ENCODE peak calls at places on chromosomes 4 and X, in nine cellular contexts. One of them, this sample, is unnamed.

GRCh38 chr4:52511825-52512224 is 147.3 kb downstream of the USP46 start:
- DNase-seq in frontal cortex: no peak
- DNase-seq in brain microvascular endothelial cell: no peak
- DNase-seq in NCI-H146: no peak
- DNase-seq in stimulated activated CD8-positive, alpha-beta memory T cell treated with anti-CD3 and anti-CD28 coated beads, Interleukin-15, amount 100 ng/mL, for 4 hours: no peak
- DNase-seq in SK-N-SH: no peak
- DNase-seq in OCI-LY7: no peak
- DNase-seq in central memory CD4-positive, alpha-beta T cell: no peak
- DNase-seq in CD4-positive, alpha-beta memory T cell: no peak
- DNase-seq in this sample: no peak

GRCh38 chrX:11465648-11466411 is 172.6 kb downstream of the AMELX start:
- DNase-seq in frontal cortex: no peak
- DNase-seq in brain microvascular endothelial cell: no peak
- DNase-seq in NCI-H146: no peak
- DNase-seq in stimulated activated CD8-positive, alpha-beta memory T cell treated with anti-CD3 and anti-CD28 coated beads, Interleukin-15, amount 100 ng/mL, for 4 hours: no peak
- DNase-seq in SK-N-SH: no peak
- DNase-seq in OCI-LY7: no peak
- DNase-seq in central memory CD4-positive, alpha-beta T cell: no peak
- DNase-seq in CD4-positive, alpha-beta memory T cell: no peak
- DNase-seq in this sample: no peak

GRCh38 chr4:80587861-80588385 is 252.4 kb downstream of the CFAP299 start:
- DNase-seq in frontal cortex: no peak
- DNase-seq in brain microvascular endothelial cell: no peak
- DNase-seq in NCI-H146: peak; percentile 94
- DNase-seq in stimulated activated CD8-positive, alpha-beta memory T cell treated with anti-CD3 and anti-CD28 coated beads, Interleukin-15, amount 100 ng/mL, for 4 hours: no peak
- DNase-seq in SK-N-SH: no peak
- DNase-seq in OCI-LY7: peak; percentile 28
- DNase-seq in central memory CD4-positive, alpha-beta T cell: no peak
- DNase-seq in CD4-positive, alpha-beta memory T cell: no peak
- DNase-seq in this sample: peak; percentile 5

GRCh38 chr4:113116414-113117345 is 67.2 kb downstream of the ANK2 start:
- DNase-seq in frontal cortex: peak; percentile 4
- DNase-seq in brain microvascular endothelial cell: no peak
- DNase-seq in NCI-H146: peak; percentile 52
- DNase-seq in stimulated activated CD8-positive, alpha-beta memory T cell treated with anti-CD3 and anti-CD28 coated beads, Interleukin-15, amount 100 ng/mL, for 4 hours: no peak
- DNase-seq in SK-N-SH: no peak
- DNase-seq in OCI-LY7: no peak
- DNase-seq in central memory CD4-positive, alpha-beta T cell: no peak
- DNase-seq in CD4-positive, alpha-beta memory T cell: no peak
- DNase-seq in this sample: peak; percentile 69

GRCh38 chrX:16882188-16882587 is 12.0 kb upstream of the RBBP7 start:
- DNase-seq in frontal cortex: no peak
- DNase-seq in brain microvascular endothelial cell: no peak
- DNase-seq in NCI-H146: peak; percentile 43
- DNase-seq in stimulated activated CD8-positive, alpha-beta memory T cell treated with anti-CD3 and anti-CD28 coated beads, Interleukin-15, amount 100 ng/mL, for 4 hours: no peak
- DNase-seq in SK-N-SH: peak; percentile 34
- DNase-seq in OCI-LY7: peak; percentile 67
- DNase-seq in central memory CD4-positive, alpha-beta T cell: no peak
- DNase-seq in CD4-positive, alpha-beta memory T cell: no peak
- DNase-seq in this sample: peak; percentile 19

GRCh38 chr4:118281611-118282442 is 71.0 kb downstream of the PRSS12 start:
- DNase-seq in frontal cortex: no peak
- DNase-seq in brain microvascular endothelial cell: peak; percentile 47
- DNase-seq in NCI-H146: no peak
- DNase-seq in stimulated activated CD8-positive, alpha-beta memory T cell treated with anti-CD3 and anti-CD28 coated beads, Interleukin-15, amount 100 ng/mL, for 4 hours: no peak
- DNase-seq in SK-N-SH: no peak
- DNase-seq in OCI-LY7: no peak
- DNase-seq in central memory CD4-positive, alpha-beta T cell: no peak
- DNase-seq in CD4-positive, alpha-beta memory T cell: no peak
- DNase-seq in this sample: no peak

GRCh38 chrX:71923516-71923915 is 12.9 kb downstream of the NHSL2 start:
- DNase-seq in frontal cortex: no peak
- DNase-seq in brain microvascular endothelial cell: no peak
- DNase-seq in NCI-H146: no peak
- DNase-seq in stimulated activated CD8-positive, alpha-beta memory T cell treated with anti-CD3 and anti-CD28 coated beads, Interleukin-15, amount 100 ng/mL, for 4 hours: no peak
- DNase-seq in SK-N-SH: peak; percentile 40
- DNase-seq in OCI-LY7: no peak
- DNase-seq in central memory CD4-positive, alpha-beta T cell: no peak
- DNase-seq in CD4-positive, alpha-beta memory T cell: no peak
- DNase-seq in this sample: no peak

GRCh38 chrX:109268340-109268739 is 213.5 kb downstream of the GUCY2F start:
- DNase-seq in frontal cortex: no peak
- DNase-seq in brain microvascular endothelial cell: no peak
- DNase-seq in NCI-H146: no peak
- DNase-seq in stimulated activated CD8-positive, alpha-beta memory T cell treated with anti-CD3 and anti-CD28 coated beads, Interleukin-15, amount 100 ng/mL, for 4 hours: no peak
- DNase-seq in SK-N-SH: no peak
- DNase-seq in OCI-LY7: no peak
- DNase-seq in central memory CD4-positive, alpha-beta T cell: no peak
- DNase-seq in CD4-positive, alpha-beta memory T cell: no peak
- DNase-seq in this sample: no peak

GRCh38 chr4:99808260-99808857 is 8.3 kb upstream of the DAPP1 start:
- DNase-seq in frontal cortex: no peak
- DNase-seq in brain microvascular endothelial cell: peak; percentile 53
- DNase-seq in NCI-H146: no peak
- DNase-seq in stimulated activated CD8-positive, alpha-beta memory T cell treated with anti-CD3 and anti-CD28 coated beads, Interleukin-15, amount 100 ng/mL, for 4 hours: peak; percentile 34
- DNase-seq in SK-N-SH: peak; percentile 57
- DNase-seq in OCI-LY7: peak; percentile 82
- DNase-seq in central memory CD4-positive, alpha-beta T cell: peak; percentile 65
- DNase-seq in CD4-positive, alpha-beta memory T cell: peak; percentile 69
- DNase-seq in this sample: peak; percentile 39

GRCh38 chr4:76208005-76208765 is 5.4 kb downstream of the SCARB2 start:
- DNase-seq in frontal cortex: no peak
- DNase-seq in brain microvascular endothelial cell: peak; percentile 92
- DNase-seq in NCI-H146: no peak
- DNase-seq in stimulated activated CD8-positive, alpha-beta memory T cell treated with anti-CD3 and anti-CD28 coated beads, Interleukin-15, amount 100 ng/mL, for 4 hours: no peak
- DNase-seq in SK-N-SH: peak; percentile 32
- DNase-seq in OCI-LY7: no peak
- DNase-seq in central memory CD4-positive, alpha-beta T cell: no peak
- DNase-seq in CD4-positive, alpha-beta memory T cell: no peak
- DNase-seq in this sample: peak; percentile 40

GRCh38 chr4:154152546-154152945 is 339.1 kb downstream of the DCHS2 start:
- DNase-seq in frontal cortex: no peak
- DNase-seq in brain microvascular endothelial cell: no peak
- DNase-seq in NCI-H146: no peak
- DNase-seq in stimulated activated CD8-positive, alpha-beta memory T cell treated with anti-CD3 and anti-CD28 coated beads, Interleukin-15, amount 100 ng/mL, for 4 hours: no peak
- DNase-seq in SK-N-SH: no peak
- DNase-seq in OCI-LY7: no peak
- DNase-seq in central memory CD4-positive, alpha-beta T cell: no peak
- DNase-seq in CD4-positive, alpha-beta memory T cell: no peak
- DNase-seq in this sample: no peak

GRCh38 chrX:72029473-72030411 is 102.0 kb downstream of the RTL5 start:
- DNase-seq in frontal cortex: no peak
- DNase-seq in brain microvascular endothelial cell: peak; percentile 76
- DNase-seq in NCI-H146: no peak
- DNase-seq in stimulated activated CD8-positive, alpha-beta memory T cell treated with anti-CD3 and anti-CD28 coated beads, Interleukin-15, amount 100 ng/mL, for 4 hours: no peak
- DNase-seq in SK-N-SH: peak; percentile 47
- DNase-seq in OCI-LY7: no peak
- DNase-seq in central memory CD4-positive, alpha-beta T cell: no peak
- DNase-seq in CD4-positive, alpha-beta memory T cell: no peak
- DNase-seq in this sample: no peak

GRCh38 chr4:155802573-155802972 is 43.8 kb downstream of the GUCY1B1 start:
- DNase-seq in frontal cortex: no peak
- DNase-seq in brain microvascular endothelial cell: no peak
- DNase-seq in NCI-H146: no peak
- DNase-seq in stimulated activated CD8-positive, alpha-beta memory T cell treated with anti-CD3 and anti-CD28 coated beads, Interleukin-15, amount 100 ng/mL, for 4 hours: no peak
- DNase-seq in SK-N-SH: no peak
- DNase-seq in OCI-LY7: no peak
- DNase-seq in central memory CD4-positive, alpha-beta T cell: no peak
- DNase-seq in CD4-positive, alpha-beta memory T cell: no peak
- DNase-seq in this sample: no peak

GRCh38 chr4:34516524-34516923 is 1727.8 kb downstream of the ARAP2 start:
- DNase-seq in frontal cortex: no peak
- DNase-seq in brain microvascular endothelial cell: no peak
- DNase-seq in NCI-H146: peak; percentile 92
- DNase-seq in stimulated activated CD8-positive, alpha-beta memory T cell treated with anti-CD3 and anti-CD28 coated beads, Interleukin-15, amount 100 ng/mL, for 4 hours: no peak
- DNase-seq in SK-N-SH: no peak
- DNase-seq in OCI-LY7: no peak
- DNase-seq in central memory CD4-positive, alpha-beta T cell: no peak
- DNase-seq in CD4-positive, alpha-beta memory T cell: no peak
- DNase-seq in this sample: peak; percentile 65

GRCh38 chr4:183261953-183262775 is 57.9 kb downstream of the CLDN22 start:
- DNase-seq in frontal cortex: peak; percentile 58
- DNase-seq in brain microvascular endothelial cell: peak; percentile 76
- DNase-seq in NCI-H146: peak; percentile 66
- DNase-seq in stimulated activated CD8-positive, alpha-beta memory T cell treated with anti-CD3 and anti-CD28 coated beads, Interleukin-15, amount 100 ng/mL, for 4 hours: peak; percentile 20
- DNase-seq in SK-N-SH: peak; percentile 72
- DNase-seq in OCI-LY7: peak; percentile 69
- DNase-seq in central memory CD4-positive, alpha-beta T cell: peak; percentile 62
- DNase-seq in CD4-positive, alpha-beta memory T cell: peak; percentile 63
- DNase-seq in this sample: peak; percentile 72

GRCh38 chrX:151391722-151392121 is 5.3 kb upstream of the VMA21 start:
- DNase-seq in frontal cortex: no peak
- DNase-seq in brain microvascular endothelial cell: no peak
- DNase-seq in NCI-H146: no peak
- DNase-seq in stimulated activated CD8-positive, alpha-beta memory T cell treated with anti-CD3 and anti-CD28 coated beads, Interleukin-15, amount 100 ng/mL, for 4 hours: no peak
- DNase-seq in SK-N-SH: no peak
- DNase-seq in OCI-LY7: no peak
- DNase-seq in central memory CD4-positive, alpha-beta T cell: no peak
- DNase-seq in CD4-positive, alpha-beta memory T cell: no peak
- DNase-seq in this sample: no peak

GRCh38 chr4:94726524-94727123 is 31.1 kb upstream of the BMPR1B start:
- DNase-seq in frontal cortex: no peak
- DNase-seq in brain microvascular endothelial cell: no peak
- DNase-seq in NCI-H146: no peak
- DNase-seq in stimulated activated CD8-positive, alpha-beta memory T cell treated with anti-CD3 and anti-CD28 coated beads, Interleukin-15, amount 100 ng/mL, for 4 hours: no peak
- DNase-seq in SK-N-SH: no peak
- DNase-seq in OCI-LY7: no peak
- DNase-seq in central memory CD4-positive, alpha-beta T cell: no peak
- DNase-seq in CD4-positive, alpha-beta memory T cell: no peak
- DNase-seq in this sample: no peak

GRCh38 chr4:177789610-177790009 is 347.4 kb upstream of the AGA start:
- DNase-seq in frontal cortex: no peak
- DNase-seq in brain microvascular endothelial cell: no peak
- DNase-seq in NCI-H146: no peak
- DNase-seq in stimulated activated CD8-positive, alpha-beta memory T cell treated with anti-CD3 and anti-CD28 coated beads, Interleukin-15, amount 100 ng/mL, for 4 hours: no peak
- DNase-seq in SK-N-SH: no peak
- DNase-seq in OCI-LY7: no peak
- DNase-seq in central memory CD4-positive, alpha-beta T cell: no peak
- DNase-seq in CD4-positive, alpha-beta memory T cell: no peak
- DNase-seq in this sample: no peak

GRCh38 chr4:64617813-64618212 is 208.6 kb upstream of the TECRL start:
- DNase-seq in frontal cortex: peak; percentile 1
- DNase-seq in brain microvascular endothelial cell: no peak
- DNase-seq in NCI-H146: peak; percentile 3
- DNase-seq in stimulated activated CD8-positive, alpha-beta memory T cell treated with anti-CD3 and anti-CD28 coated beads, Interleukin-15, amount 100 ng/mL, for 4 hours: no peak
- DNase-seq in SK-N-SH: no peak
- DNase-seq in OCI-LY7: no peak
- DNase-seq in central memory CD4-positive, alpha-beta T cell: no peak
- DNase-seq in CD4-positive, alpha-beta memory T cell: no peak
- DNase-seq in this sample: peak; percentile 38

GRCh38 chrX:13520931-13521330 is 48.5 kb upstream of the EGFL6 start:
- DNase-seq in frontal cortex: no peak
- DNase-seq in brain microvascular endothelial cell: no peak
- DNase-seq in NCI-H146: no peak
- DNase-seq in stimulated activated CD8-positive, alpha-beta memory T cell treated with anti-CD3 and anti-CD28 coated beads, Interleukin-15, amount 100 ng/mL, for 4 hours: no peak
- DNase-seq in SK-N-SH: no peak
- DNase-seq in OCI-LY7: no peak
- DNase-seq in central memory CD4-positive, alpha-beta T cell: no peak
- DNase-seq in CD4-positive, alpha-beta memory T cell: no peak
- DNase-seq in this sample: no peak

GRCh38 chr4:176261481-176261880 is 7.5 kb downstream of the ASB5 start:
- DNase-seq in frontal cortex: no peak
- DNase-seq in brain microvascular endothelial cell: no peak
- DNase-seq in NCI-H146: no peak
- DNase-seq in stimulated activated CD8-positive, alpha-beta memory T cell treated with anti-CD3 and anti-CD28 coated beads, Interleukin-15, amount 100 ng/mL, for 4 hours: no peak
- DNase-seq in SK-N-SH: no peak
- DNase-seq in OCI-LY7: no peak
- DNase-seq in central memory CD4-positive, alpha-beta T cell: no peak
- DNase-seq in CD4-positive, alpha-beta memory T cell: no peak
- DNase-seq in this sample: no peak

GRCh38 chr4:336099-336892 is 1.3 kb upstream of the ZNF141 start:
- DNase-seq in frontal cortex: peak; percentile 36
- DNase-seq in brain microvascular endothelial cell: no peak
- DNase-seq in NCI-H146: peak; percentile 51
- DNase-seq in stimulated activated CD8-positive, alpha-beta memory T cell treated with anti-CD3 and anti-CD28 coated beads, Interleukin-15, amount 100 ng/mL, for 4 hours: no peak
- DNase-seq in SK-N-SH: peak; percentile 78
- DNase-seq in OCI-LY7: no peak
- DNase-seq in central memory CD4-positive, alpha-beta T cell: no peak
- DNase-seq in CD4-positive, alpha-beta memory T cell: no peak
- DNase-seq in this sample: no peak

GRCh38 chrX:131393426-131393825 is 104.3 kb upstream of the IGSF1 start:
- DNase-seq in frontal cortex: no peak
- DNase-seq in brain microvascular endothelial cell: no peak
- DNase-seq in NCI-H146: no peak
- DNase-seq in stimulated activated CD8-positive, alpha-beta memory T cell treated with anti-CD3 and anti-CD28 coated beads, Interleukin-15, amount 100 ng/mL, for 4 hours: no peak
- DNase-seq in SK-N-SH: no peak
- DNase-seq in OCI-LY7: no peak
- DNase-seq in central memory CD4-positive, alpha-beta T cell: no peak
- DNase-seq in CD4-positive, alpha-beta memory T cell: no peak
- DNase-seq in this sample: no peak

GRCh38 chr4:95638920-95639501 is 90.2 kb upstream of the UNC5C start:
- DNase-seq in frontal cortex: no peak
- DNase-seq in brain microvascular endothelial cell: no peak
- DNase-seq in NCI-H146: no peak
- DNase-seq in stimulated activated CD8-positive, alpha-beta memory T cell treated with anti-CD3 and anti-CD28 coated beads, Interleukin-15, amount 100 ng/mL, for 4 hours: no peak
- DNase-seq in SK-N-SH: no peak
- DNase-seq in OCI-LY7: no peak
- DNase-seq in central memory CD4-positive, alpha-beta T cell: no peak
- DNase-seq in CD4-positive, alpha-beta memory T cell: no peak
- DNase-seq in this sample: no peak

GRCh38 chrX:130109429-130110378 is 593 bp downstream of the ELF4 start:
- DNase-seq in frontal cortex: no peak
- DNase-seq in brain microvascular endothelial cell: no peak
- DNase-seq in NCI-H146: peak; percentile 29
- DNase-seq in stimulated activated CD8-positive, alpha-beta memory T cell treated with anti-CD3 and anti-CD28 coated beads, Interleukin-15, amount 100 ng/mL, for 4 hours: no peak
- DNase-seq in SK-N-SH: peak; percentile 61
- DNase-seq in OCI-LY7: peak; percentile 35
- DNase-seq in central memory CD4-positive, alpha-beta T cell: no peak
- DNase-seq in CD4-positive, alpha-beta memory T cell: no peak
- DNase-seq in this sample: peak; percentile 10

GRCh38 chrX:64843224-64843623 is 133.0 kb downstream of the ZC4H2 start:
- DNase-seq in frontal cortex: no peak
- DNase-seq in brain microvascular endothelial cell: no peak
- DNase-seq in NCI-H146: no peak
- DNase-seq in stimulated activated CD8-positive, alpha-beta memory T cell treated with anti-CD3 and anti-CD28 coated beads, Interleukin-15, amount 100 ng/mL, for 4 hours: no peak
- DNase-seq in SK-N-SH: no peak
- DNase-seq in OCI-LY7: no peak
- DNase-seq in central memory CD4-positive, alpha-beta T cell: no peak
- DNase-seq in CD4-positive, alpha-beta memory T cell: no peak
- DNase-seq in this sample: no peak

GRCh38 chrX:1493877-1494510 is 41.3 kb upstream of the ASMTL start:
- DNase-seq in frontal cortex: no peak
- DNase-seq in brain microvascular endothelial cell: no peak
- DNase-seq in NCI-H146: no peak
- DNase-seq in stimulated activated CD8-positive, alpha-beta memory T cell treated with anti-CD3 and anti-CD28 coated beads, Interleukin-15, amount 100 ng/mL, for 4 hours: no peak
- DNase-seq in SK-N-SH: no peak
- DNase-seq in OCI-LY7: peak; percentile 88
- DNase-seq in central memory CD4-positive, alpha-beta T cell: peak; percentile 31
- DNase-seq in CD4-positive, alpha-beta memory T cell: no peak
- DNase-seq in this sample: no peak

GRCh38 chr4:137674066-137674465 is 141.8 kb upstream of the PCDH18 start:
- DNase-seq in frontal cortex: no peak
- DNase-seq in brain microvascular endothelial cell: no peak
- DNase-seq in NCI-H146: no peak
- DNase-seq in stimulated activated CD8-positive, alpha-beta memory T cell treated with anti-CD3 and anti-CD28 coated beads, Interleukin-15, amount 100 ng/mL, for 4 hours: no peak
- DNase-seq in SK-N-SH: no peak
- DNase-seq in OCI-LY7: no peak
- DNase-seq in central memory CD4-positive, alpha-beta T cell: no peak
- DNase-seq in CD4-positive, alpha-beta memory T cell: no peak
- DNase-seq in this sample: no peak

GRCh38 chrX:1852082-1852481 is 237.2 kb downstream of the ASMT start:
- DNase-seq in frontal cortex: no peak
- DNase-seq in brain microvascular endothelial cell: no peak
- DNase-seq in NCI-H146: no peak
- DNase-seq in stimulated activated CD8-positive, alpha-beta memory T cell treated with anti-CD3 and anti-CD28 coated beads, Interleukin-15, amount 100 ng/mL, for 4 hours: no peak
- DNase-seq in SK-N-SH: no peak
- DNase-seq in OCI-LY7: no peak
- DNase-seq in central memory CD4-positive, alpha-beta T cell: no peak
- DNase-seq in CD4-positive, alpha-beta memory T cell: no peak
- DNase-seq in this sample: no peak

GRCh38 chr4:41339812-41340809 is 83.4 kb downstream of the UCHL1 start:
- DNase-seq in frontal cortex: peak; percentile 61
- DNase-seq in brain microvascular endothelial cell: no peak
- DNase-seq in NCI-H146: peak; percentile 7
- DNase-seq in stimulated activated CD8-positive, alpha-beta memory T cell treated with anti-CD3 and anti-CD28 coated beads, Interleukin-15, amount 100 ng/mL, for 4 hours: no peak
- DNase-seq in SK-N-SH: peak; percentile 70
- DNase-seq in OCI-LY7: no peak
- DNase-seq in central memory CD4-positive, alpha-beta T cell: no peak
- DNase-seq in CD4-positive, alpha-beta memory T cell: no peak
- DNase-seq in this sample: peak; percentile 59

GRCh38 chr4:104494822-104495559 is at the start of gene CXXC4:
- DNase-seq in frontal cortex: peak; percentile 51
- DNase-seq in brain microvascular endothelial cell: peak; percentile 5
- DNase-seq in NCI-H146: peak; percentile 78
- DNase-seq in stimulated activated CD8-positive, alpha-beta memory T cell treated with anti-CD3 and anti-CD28 coated beads, Interleukin-15, amount 100 ng/mL, for 4 hours: peak; percentile 4
- DNase-seq in SK-N-SH: peak; percentile 77
- DNase-seq in OCI-LY7: no peak
- DNase-seq in central memory CD4-positive, alpha-beta T cell: peak; percentile 25
- DNase-seq in CD4-positive, alpha-beta memory T cell: peak; percentile 39
- DNase-seq in this sample: peak; percentile 85